ENCODE peak calls at places on chromosomes 6 and 20, in eight cellular contexts. One of them, this sample, is unnamed. For H3K36me3, the result is how much of the 10 kb centered on the place peaks cover.

GRCh38 chr20:20102859-20103258 is 50.5 kb downstream of the CFAP61 start:
- DNase-seq in CD8-positive, alpha-beta T cell: no peak
- DNase-seq in lower lobe of right lung: no peak
- DNase-seq in left lung: no peak
- DNase-seq in CD4-positive, CD25-positive, alpha-beta regulatory T cell: no peak
- DNase-seq in SJSA1: no peak
- DNase-seq in mesendoderm: peak
- DNase-seq in PC-3: no peak
- DNase-seq in this sample: no peak

GRCh38 chr6:26199773-26200728 is 112.8 kb downstream of the HFE start:
- DNase-seq in PC-3: peak
- DNase-seq in left lung: peak
- DNase-seq in lower lobe of right lung: peak
- DNase-seq in SJSA1: no peak
- DNase-seq in mesendoderm: no peak
- DNase-seq in CD8-positive, alpha-beta T cell: no peak
- DNase-seq in CD4-positive, CD25-positive, alpha-beta regulatory T cell: no peak
- DNase-seq in this sample: no peak

GRCh38 chr6:148760568-148761531 is 14.0 kb downstream of the UST start:
- DNase-seq in left lung: peak
- DNase-seq in PC-3: no peak
- DNase-seq in mesendoderm: peak
- DNase-seq in SJSA1: peak
- DNase-seq in CD4-positive, CD25-positive, alpha-beta regulatory T cell: no peak
- DNase-seq in CD8-positive, alpha-beta T cell: peak
- DNase-seq in lower lobe of right lung: peak
- DNase-seq in this sample: peak

GRCh38 chr6:150403458-150404245 is 34.8 kb downstream of the IYD start:
- DNase-seq in SJSA1: peak
- DNase-seq in CD4-positive, CD25-positive, alpha-beta regulatory T cell: no peak
- DNase-seq in lower lobe of right lung: no peak
- DNase-seq in mesendoderm: no peak
- DNase-seq in CD8-positive, alpha-beta T cell: no peak
- DNase-seq in PC-3: peak
- DNase-seq in left lung: no peak
- DNase-seq in this sample: no peak

GRCh38 chr6:2108700-2109306 is 136.6 kb downstream of the GMDS start:
- DNase-seq in CD8-positive, alpha-beta T cell: no peak
- DNase-seq in left lung: no peak
- DNase-seq in PC-3: no peak
- DNase-seq in lower lobe of right lung: no peak
- DNase-seq in CD4-positive, CD25-positive, alpha-beta regulatory T cell: no peak
- DNase-seq in SJSA1: no peak
- DNase-seq in mesendoderm: no peak
- DNase-seq in this sample: no peak

GRCh38 chr6:53023323-53023722 is 28.2 kb upstream of the GSTA4 start:
- DNase-seq in CD4-positive, CD25-positive, alpha-beta regulatory T cell: no peak
- DNase-seq in mesendoderm: no peak
- DNase-seq in CD8-positive, alpha-beta T cell: no peak
- DNase-seq in left lung: no peak
- DNase-seq in lower lobe of right lung: no peak
- DNase-seq in SJSA1: no peak
- DNase-seq in PC-3: no peak
- DNase-seq in this sample: no peak

GRCh38 chr20:17848649-17849048 is 119.9 kb downstream of the SNX5 start:
- DNase-seq in mesendoderm: no peak
- DNase-seq in CD8-positive, alpha-beta T cell: no peak
- DNase-seq in lower lobe of right lung: no peak
- DNase-seq in CD4-positive, CD25-positive, alpha-beta regulatory T cell: no peak
- DNase-seq in SJSA1: no peak
- DNase-seq in PC-3: no peak
- DNase-seq in left lung: no peak
- DNase-seq in this sample: no peak

GRCh38 chr6:101302593-101302992 is 90.9 kb upstream of the GRIK2 start:
- DNase-seq in PC-3: peak
- DNase-seq in mesendoderm: no peak
- DNase-seq in left lung: no peak
- DNase-seq in SJSA1: no peak
- DNase-seq in CD8-positive, alpha-beta T cell: no peak
- DNase-seq in lower lobe of right lung: no peak
- DNase-seq in CD4-positive, CD25-positive, alpha-beta regulatory T cell: no peak
- DNase-seq in this sample: no peak

GRCh38 chr6:868212-868611 is 175.3 kb upstream of the EXOC2 start:
- DNase-seq in CD8-positive, alpha-beta T cell: no peak
- DNase-seq in SJSA1: no peak
- DNase-seq in PC-3: no peak
- DNase-seq in mesendoderm: no peak
- DNase-seq in lower lobe of right lung: no peak
- DNase-seq in CD4-positive, CD25-positive, alpha-beta regulatory T cell: no peak
- DNase-seq in left lung: no peak
- DNase-seq in this sample: no peak

GRCh38 chr6:24940311-24940917 is 4.7 kb upstream of the RIPOR2 start:
- DNase-seq in left lung: no peak
- DNase-seq in PC-3: no peak
- DNase-seq in CD4-positive, CD25-positive, alpha-beta regulatory T cell: no peak
- DNase-seq in mesendoderm: no peak
- DNase-seq in CD8-positive, alpha-beta T cell: no peak
- DNase-seq in SJSA1: no peak
- DNase-seq in lower lobe of right lung: no peak
- DNase-seq in this sample: no peak

DNA sequence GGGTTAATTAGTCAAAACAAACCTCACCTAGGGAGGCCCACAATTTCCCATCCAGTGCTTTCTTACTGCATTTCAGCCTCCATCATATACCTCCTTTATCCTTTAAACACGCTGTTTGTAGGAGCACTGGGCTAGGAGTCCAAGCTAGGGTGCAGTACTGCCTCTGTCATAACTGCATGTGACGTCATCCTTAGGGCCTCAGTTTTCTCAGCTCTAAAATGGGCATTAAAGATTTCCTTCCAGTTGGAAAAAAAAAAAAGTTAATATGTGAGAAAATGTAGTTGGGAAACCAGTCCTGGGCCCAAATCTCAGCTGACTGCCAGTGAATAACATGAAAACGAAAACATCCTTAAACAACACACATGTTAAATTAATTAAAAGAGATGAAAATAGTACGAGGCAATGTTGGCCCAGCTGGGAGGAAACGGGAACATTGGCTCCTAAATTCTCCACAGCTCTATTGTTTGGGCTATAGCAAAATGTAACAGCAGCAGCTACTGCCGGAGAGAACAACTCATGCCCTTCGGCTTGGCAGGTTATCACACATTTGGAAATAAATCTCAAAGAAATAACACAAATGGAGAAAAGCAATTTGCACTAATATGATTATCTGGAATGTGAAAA is 79.9 kb upstream of the CCDC167 start:
- DNase-seq in PC-3: no peak
- DNase-seq in left lung: no peak
- DNase-seq in SJSA1: no peak
- DNase-seq in CD8-positive, alpha-beta T cell: no peak
- DNase-seq in lower lobe of right lung: no peak
- DNase-seq in CD4-positive, CD25-positive, alpha-beta regulatory T cell: no peak
- DNase-seq in mesendoderm: no peak
- DNase-seq in this sample: no peak
- H3K27ac ChIP-seq in PC-3: no peak
- H3K27ac ChIP-seq in left lung: no peak
- H3K27ac ChIP-seq in SJSA1: peak
- H3K27ac ChIP-seq in CD8-positive, alpha-beta T cell: no peak
- H3K27ac ChIP-seq in lower lobe of right lung: no peak
- H3K27ac ChIP-seq in CD4-positive, CD25-positive, alpha-beta regulatory T cell: no peak
- H3K27ac ChIP-seq in mesendoderm: no peak
- H3K27ac ChIP-seq in this sample: no peak

DNA sequence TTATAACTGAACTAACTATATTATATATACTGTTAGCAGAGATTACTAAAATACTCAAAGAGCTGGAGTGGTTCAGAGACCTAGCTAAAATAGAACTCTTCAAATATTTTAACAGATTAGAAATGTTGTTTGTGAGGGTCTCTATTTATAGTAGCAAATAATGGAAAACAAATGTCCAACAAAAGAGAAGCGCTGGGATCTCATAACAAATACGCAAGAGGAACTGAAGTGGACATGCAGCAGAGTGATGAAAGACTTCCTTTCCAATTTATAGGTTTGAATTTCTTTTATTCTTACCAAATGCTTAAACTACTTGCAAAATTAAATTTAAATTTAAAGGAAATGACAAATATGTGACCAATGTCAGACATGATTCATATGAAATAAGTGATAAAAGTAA is 49.9 kb downstream of the PIGU start:
- DNase-seq in CD8-positive, alpha-beta T cell: no peak
- DNase-seq in left lung: no peak
- DNase-seq in CD4-positive, CD25-positive, alpha-beta regulatory T cell: no peak
- DNase-seq in SJSA1: no peak
- DNase-seq in PC-3: no peak
- DNase-seq in mesendoderm: no peak
- DNase-seq in lower lobe of right lung: no peak
- DNase-seq in this sample: no peak
- H3K4me3 ChIP-seq in CD8-positive, alpha-beta T cell: no peak
- H3K4me3 ChIP-seq in left lung: no peak
- H3K4me3 ChIP-seq in CD4-positive, CD25-positive, alpha-beta regulatory T cell: no peak
- H3K4me3 ChIP-seq in SJSA1: no peak
- H3K4me3 ChIP-seq in PC-3: peak
- H3K4me3 ChIP-seq in mesendoderm: no peak
- H3K4me3 ChIP-seq in lower lobe of right lung: no peak
- H3K4me3 ChIP-seq in this sample: no peak

GRCh38 chr20:3371757-3372156 is 35.7 kb downstream of the DNAAF9 start:
- DNase-seq in CD8-positive, alpha-beta T cell: no peak
- DNase-seq in lower lobe of right lung: no peak
- DNase-seq in SJSA1: no peak
- DNase-seq in mesendoderm: no peak
- DNase-seq in PC-3: no peak
- DNase-seq in CD4-positive, CD25-positive, alpha-beta regulatory T cell: no peak
- DNase-seq in left lung: no peak
- DNase-seq in this sample: no peak
- H3K36me3 ChIP-seq in CD8-positive, alpha-beta T cell: under half
- H3K36me3 ChIP-seq in lower lobe of right lung: half or more
- H3K36me3 ChIP-seq in SJSA1: half or more
- H3K36me3 ChIP-seq in mesendoderm: under half
- H3K36me3 ChIP-seq in PC-3: under half
- H3K36me3 ChIP-seq in CD4-positive, CD25-positive, alpha-beta regulatory T cell: under half
- H3K36me3 ChIP-seq in left lung: under half
- H3K36me3 ChIP-seq in this sample: under half

GRCh38 chr6:121647905-121648304 is 212.5 kb downstream of the GJA1 start:
- DNase-seq in left lung: no peak
- DNase-seq in PC-3: no peak
- DNase-seq in CD4-positive, CD25-positive, alpha-beta regulatory T cell: no peak
- DNase-seq in lower lobe of right lung: no peak
- DNase-seq in CD8-positive, alpha-beta T cell: no peak
- DNase-seq in SJSA1: no peak
- DNase-seq in mesendoderm: peak
- DNase-seq in this sample: no peak
- H3K27ac ChIP-seq in left lung: no peak
- H3K27ac ChIP-seq in PC-3: no peak
- H3K27ac ChIP-seq in CD4-positive, CD25-positive, alpha-beta regulatory T cell: no peak
- H3K27ac ChIP-seq in lower lobe of right lung: no peak
- H3K27ac ChIP-seq in CD8-positive, alpha-beta T cell: no peak
- H3K27ac ChIP-seq in SJSA1: no peak
- H3K27ac ChIP-seq in mesendoderm: no peak
- H3K27ac ChIP-seq in this sample: no peak

GRCh38 chr6:41732149-41732548 is 3.3 kb downstream of the TFEB start:
- DNase-seq in CD8-positive, alpha-beta T cell: no peak
- DNase-seq in SJSA1: no peak
- DNase-seq in mesendoderm: no peak
- DNase-seq in lower lobe of right lung: no peak
- DNase-seq in CD4-positive, CD25-positive, alpha-beta regulatory T cell: no peak
- DNase-seq in PC-3: no peak
- DNase-seq in left lung: no peak
- DNase-seq in this sample: no peak
- H3K4me3 ChIP-seq in CD8-positive, alpha-beta T cell: no peak
- H3K4me3 ChIP-seq in SJSA1: no peak
- H3K4me3 ChIP-seq in mesendoderm: no peak
- H3K4me3 ChIP-seq in lower lobe of right lung: no peak
- H3K4me3 ChIP-seq in CD4-positive, CD25-positive, alpha-beta regulatory T cell: peak
- H3K4me3 ChIP-seq in PC-3: no peak
- H3K4me3 ChIP-seq in left lung: no peak
- H3K4me3 ChIP-seq in this sample: no peak

DNA sequence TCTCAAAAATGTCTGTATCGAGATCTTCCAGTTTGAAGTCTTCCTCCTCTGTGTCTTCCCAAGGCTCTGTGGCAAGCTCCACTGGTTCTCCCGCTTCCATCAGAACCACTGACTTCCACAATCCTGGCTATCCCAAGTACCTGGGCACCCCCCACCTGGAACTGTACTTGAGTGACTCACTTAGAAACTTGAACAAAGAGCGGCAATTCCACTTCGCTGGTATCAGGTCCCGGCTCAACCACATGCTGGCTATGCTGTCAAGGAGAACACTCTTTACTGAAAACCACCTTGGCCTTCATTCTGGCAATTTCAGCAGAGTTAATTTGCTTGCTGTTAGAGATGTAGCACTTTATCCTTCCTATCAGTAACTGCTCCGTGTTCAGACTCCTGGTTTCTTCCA is 10.0 kb upstream of the DHX35 start:
- DNase-seq in lower lobe of right lung: no peak
- DNase-seq in left lung: no peak
- DNase-seq in CD8-positive, alpha-beta T cell: no peak
- DNase-seq in mesendoderm: no peak
- DNase-seq in PC-3: no peak
- DNase-seq in SJSA1: no peak
- DNase-seq in CD4-positive, CD25-positive, alpha-beta regulatory T cell: no peak
- DNase-seq in this sample: no peak
- H3K36me3 ChIP-seq in lower lobe of right lung: under half
- H3K36me3 ChIP-seq in left lung: under half
- H3K36me3 ChIP-seq in CD8-positive, alpha-beta T cell: under half
- H3K36me3 ChIP-seq in mesendoderm: under half
- H3K36me3 ChIP-seq in PC-3: half or more
- H3K36me3 ChIP-seq in SJSA1: half or more
- H3K36me3 ChIP-seq in CD4-positive, CD25-positive, alpha-beta regulatory T cell: under half
- H3K36me3 ChIP-seq in this sample: under half

GRCh38 chr6:142938510-142938909 is 6.5 kb downstream of the HIVEP2 start:
- DNase-seq in CD8-positive, alpha-beta T cell: no peak
- DNase-seq in PC-3: no peak
- DNase-seq in left lung: no peak
- DNase-seq in CD4-positive, CD25-positive, alpha-beta regulatory T cell: no peak
- DNase-seq in lower lobe of right lung: no peak
- DNase-seq in SJSA1: no peak
- DNase-seq in mesendoderm: no peak
- DNase-seq in this sample: no peak
- H3K27ac ChIP-seq in CD8-positive, alpha-beta T cell: no peak
- H3K27ac ChIP-seq in PC-3: no peak
- H3K27ac ChIP-seq in left lung: no peak
- H3K27ac ChIP-seq in CD4-positive, CD25-positive, alpha-beta regulatory T cell: peak
- H3K27ac ChIP-seq in lower lobe of right lung: no peak
- H3K27ac ChIP-seq in SJSA1: no peak
- H3K27ac ChIP-seq in mesendoderm: no peak
- H3K27ac ChIP-seq in this sample: peak